ENCODE peak calls at places on chromosomes 2 and 18, in eight cellular contexts. I, C, E, U, G, D, W and L are unnamed samples.

GRCh38 chr2:42622943-42623676 is 54.7 kb downstream of the MTA3 start:
- DNase-seq in I (no peak), C (no peak), E (no peak), U (no peak), G (no peak), D (no peak), W (no peak), L (no peak)

GRCh38 chr2:215590353-215590752 is 154.5 kb upstream of the FN1 start:
- DNase-seq in I (no peak), C (no peak), E (no peak), U (no peak), G (no peak), D (no peak), W (no peak), L (no peak)

GRCh38 chr2:740446-741293 is 63.5 kb upstream of the TMEM18 start:
- DNase-seq in I (peak; percentile 90), C (peak; percentile 82), E (peak; percentile 94), U (no peak), G (peak; percentile 69), D (peak; percentile 18), W (peak; percentile 92), L (peak; percentile 75)

GRCh38 chr2:71477231-71477681 is 23.9 kb downstream of the DYSF start:
- DNase-seq in I (no peak), C (no peak), E (no peak), U (no peak), G (no peak), D (no peak), W (peak; percentile 56), L (no peak)

GRCh38 chr2:26840937-26841610 is 6.9 kb upstream of the DPYSL5 start:
- DNase-seq in I (no peak), C (no peak), E (no peak), U (no peak), G (no peak), D (no peak), W (peak; percentile 16), L (no peak)

GRCh38 chr2:236772220-236772837 is 202.7 kb downstream of the ACKR3 start:
- DNase-seq in I (no peak), C (no peak), E (no peak), U (no peak), G (no peak), D (no peak), W (no peak), L (no peak)

GRCh38 chr18:22228930-22229329 is 59.5 kb downstream of the GATA6 start:
- DNase-seq in I (no peak), C (no peak), E (peak; percentile 42), U (no peak), G (no peak), D (no peak), W (peak; percentile 56), L (no peak)

GRCh38 chr2:189298038-189298437 is 118.5 kb upstream of the COL5A2 start:
- DNase-seq in I (no peak), C (no peak), E (no peak), U (no peak), G (no peak), D (no peak), W (peak; percentile 12), L (no peak)

GRCh38 chr2:84805250-84805917 is 75.5 kb downstream of the TRABD2A start:
- DNase-seq in I (no peak), C (no peak), E (peak; percentile 27), U (no peak), G (no peak), D (no peak), W (no peak), L (no peak)

GRCh38 chr18:25365242-25365641 is 13.3 kb upstream of the ZNF521 start:
- DNase-seq in I (no peak), C (no peak), E (no peak), U (no peak), G (no peak), D (no peak), W (no peak), L (no peak)

GRCh38 chr2:98479959-98480524 is 35.4 kb downstream of the INPP4A start:
- DNase-seq in I (peak; percentile 23), C (no peak), E (peak; percentile 79), U (peak; percentile 16), G (peak; percentile 66), D (no peak), W (peak; percentile 99), L (peak; percentile 83)

GRCh38 chr2:10783421-10783820 is 29.2 kb downstream of the PDIA6 start:
- DNase-seq in I (no peak), C (no peak), E (no peak), U (no peak), G (no peak), D (no peak), W (no peak), L (no peak)

GRCh38 chr2:241010531-241011295 is 12.3 kb downstream of the SNED1 start:
- DNase-seq in I (no peak), C (no peak), E (no peak), U (no peak), G (no peak), D (no peak), W (no peak), L (no peak)

GRCh38 chr2:136204959-136205358 is 87.0 kb upstream of the CXCR4 start:
- DNase-seq in I (no peak), C (no peak), E (no peak), U (no peak), G (no peak), D (no peak), W (no peak), L (no peak)

GRCh38 chr2:111054791-111055627 is 65.7 kb upstream of the BCL2L11 start:
- DNase-seq in I (no peak), C (no peak), E (no peak), U (no peak), G (peak; percentile 63), D (peak; percentile 39), W (no peak), L (no peak)

GRCh38 chr18:24368749-24369148 is 28.9 kb downstream of the OSBPL1A start:
- DNase-seq in I (no peak), C (no peak), E (no peak), U (no peak), G (peak; percentile 64), D (peak; percentile 41), W (peak; percentile 42), L (peak; percentile 80)

GRCh38 chr2:201699384-201699783 is 940 bp upstream of the MPP4 start:
- DNase-seq in I (no peak), C (no peak), E (no peak), U (no peak), G (no peak), D (no peak), W (no peak), L (no peak)

GRCh38 chr2:124209441-124209840 is 184.4 kb downstream of the CNTNAP5 start:
- DNase-seq in I (no peak), C (no peak), E (no peak), U (no peak), G (no peak), D (no peak), W (no peak), L (no peak)